ENCODE peak calls at places on chromosomes 16 and 17, in four cellular contexts. X is BJ, O is cardiac muscle cell, M is nephron progenitor cell. V is an unnamed sample.

GRCh38 chr16:17283022-17283421 is 187.7 kb downstream of the XYLT1 start:
- DNase-seq in X (no peak), O (no peak), M (no peak), V (no peak)

GRCh38 chr17:67528751-67529436 is 151.8 kb downstream of the PITPNC1 start:
- DNase-seq in O (peak), X (peak), M (peak), V (peak)

GRCh38 chr17:13476722-13477121 is 125.0 kb downstream of the HS3ST3A1 start:
- DNase-seq in M (no peak), X (no peak), O (no peak), V (no peak)

GRCh38 chr16:77761204-77761603 is 27.2 kb upstream of the VAT1L start:
- DNase-seq in X (no peak), M (no peak), O (peak), V (no peak)

GRCh38 chr16:74297296-74297665 is 667 bp downstream of the PSMD7 start:
- DNase-seq in O (peak), M (peak), X (no peak), V (no peak)

GRCh38 chr17:55770220-55770870 is 19.5 kb downstream of the PCTP start:
- DNase-seq in X (no peak), O (peak), M (peak), V (no peak)

GRCh38 chr17:51541215-51541614 is 280.9 kb downstream of the UTP18 start:
- DNase-seq in O (no peak), X (no peak), M (no peak), V (no peak)

GRCh38 chr16:81583893-81584705 is 139.5 kb downstream of the CMIP start:
- DNase-seq in O (no peak), X (no peak), M (no peak), V (no peak)

GRCh38 chr16:79209308-79209707 is 391.2 kb downstream of the MAF start:
- DNase-seq in X (no peak), O (no peak), M (no peak), V (no peak)

GRCh38 chr17:14228903-14229302 is 7.8 kb downstream of the CDRT15 start:
- DNase-seq in O (no peak), M (no peak), X (peak), V (no peak)

GRCh38 chr16:19884611-19885455 is at the start of gene GPRC5B:
- DNase-seq in M (peak), X (no peak), O (peak), V (peak)

GRCh38 chr17:42632949-42633444 is 23.5 kb downstream of the TUBG1 start:
- DNase-seq in M (no peak), O (no peak), X (no peak), V (no peak)

GRCh38 chr17:75688209-75688771 is 21.2 kb downstream of the SAP30BP start:
- DNase-seq in M (no peak), O (no peak), X (no peak), V (no peak)

GRCh38 chr17:74925242-74925641 is 1.2 kb downstream of the OTOP2 start:
- DNase-seq in M (no peak), X (no peak), O (no peak), V (no peak)

GRCh38 chr17:83084621-83085056 is 5.2 kb downstream of the METRNL start:
- DNase-seq in M (no peak), X (no peak), O (no peak), V (no peak)

GRCh38 chr17:81111066-81111465 is 54.2 kb upstream of the PVALEF start:
- DNase-seq in O (no peak), X (no peak), M (no peak), V (no peak)

GRCh38 chr16:83717814-83718213 is 90.0 kb upstream of the HSBP1 start:
- DNase-seq in X (peak), O (no peak), M (no peak), V (no peak)

GRCh38 chr17:79520134-79520892 is 90.5 kb downstream of the RBFOX3 start:
- DNase-seq in X (no peak), M (no peak), O (no peak), V (no peak)

GRCh38 chr16:22189473-22190168 is 16.5 kb upstream of the EEF2K start:
- DNase-seq in M (peak), X (no peak), O (peak), V (no peak)

GRCh38 chr17:17774009-17774881 is 62.5 kb downstream of the SREBF1 start:
- DNase-seq in X (no peak), O (no peak), M (no peak), V (no peak)

GRCh38 chr16:11676799-11677198 is 8.5 kb downstream of the SNN start:
- DNase-seq in O (no peak), X (no peak), M (no peak), V (no peak)

GRCh38 chr16:11675561-11676511 is 7.6 kb downstream of the SNN start:
- DNase-seq in O (no peak), M (no peak), X (no peak), V (no peak)

GRCh38 chr16:11677959-11678881 is 10.0 kb downstream of the SNN start:
- DNase-seq in M (no peak), X (no peak), O (no peak), V (no peak)

GRCh38 chr16:11679250-11679649 is 11.0 kb downstream of the SNN start:
- DNase-seq in M (no peak), X (no peak), O (no peak), V (no peak)

GRCh38 chr16:11677451-11677951 is 9.2 kb downstream of the SNN start:
- DNase-seq in M (no peak), X (no peak), O (peak), V (no peak)
- TF ChIP-seq CTCF in M (no peak), X (no peak), O (no peak), V (no peak)

DNA sequence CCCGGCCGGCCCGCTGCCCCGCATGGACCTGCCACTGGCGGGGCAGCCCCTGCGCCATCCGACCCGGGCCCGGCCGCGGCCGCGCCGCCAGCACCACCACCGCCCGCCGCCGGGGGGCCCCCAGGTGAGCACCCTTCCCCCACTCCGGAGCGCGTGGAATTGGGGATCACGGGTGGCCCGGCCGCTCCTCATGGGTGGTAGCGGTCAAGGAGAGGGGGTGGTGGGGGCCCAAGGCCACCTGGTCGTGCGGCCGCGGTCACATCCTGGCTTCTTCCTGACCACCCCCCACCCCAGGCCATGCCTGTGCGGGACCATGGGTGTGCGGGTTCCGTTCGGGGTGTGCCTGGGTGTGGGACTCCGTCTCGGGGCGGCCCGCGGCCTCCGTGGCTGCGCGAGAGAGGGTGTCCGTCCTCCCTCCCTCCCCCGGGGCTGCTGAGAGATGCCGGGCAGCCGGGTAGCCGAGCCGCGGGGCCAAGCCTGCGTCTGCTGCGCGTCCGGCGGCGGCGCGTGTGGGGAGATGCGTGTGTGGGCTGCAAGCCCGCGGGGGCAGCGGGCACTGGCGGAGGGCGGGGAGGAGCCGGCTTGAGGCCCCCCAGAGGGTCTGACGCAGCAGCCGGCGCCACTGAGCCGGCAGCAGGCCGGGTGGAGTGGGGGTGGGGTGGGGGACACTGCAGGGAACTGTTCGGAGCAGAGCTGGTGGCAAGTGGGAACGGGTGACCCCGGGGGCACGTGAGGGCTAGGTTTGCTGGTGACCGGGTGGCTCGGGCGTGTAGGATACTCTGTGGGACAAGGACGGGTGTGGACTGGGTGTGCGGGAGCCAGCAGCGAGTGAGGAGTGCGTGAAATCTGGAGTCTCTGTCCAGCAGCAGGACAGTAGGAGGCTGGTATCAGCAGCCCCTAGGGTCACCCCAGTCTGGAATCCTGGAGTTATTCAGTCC is 6.7 kb downstream of the ACD start:
- DNase-seq in M (peak), X (no peak), O (peak), V (no peak)
- TF ChIP-seq CTCF in M (peak), X (peak), O (peak), V (peak)

GRCh38 chr17:41476866-41477815 is 3.8 kb downstream of the KRT35 start:
- DNase-seq in O (no peak), M (no peak), X (no peak), V (no peak)

GRCh38 chr17:41481051-41481450 is at the start of gene KRT35:
- DNase-seq in M (no peak), X (no peak), O (no peak), V (no peak)

GRCh38 chr17:41480581-41480980 is 370 bp downstream of the KRT35 start:
- DNase-seq in O (no peak), X (no peak), M (no peak), V (no peak)

GRCh38 chr17:41478240-41478639 is 2.7 kb downstream of the KRT35 start:
- DNase-seq in X (no peak), M (no peak), O (no peak), V (no peak)

DNA sequence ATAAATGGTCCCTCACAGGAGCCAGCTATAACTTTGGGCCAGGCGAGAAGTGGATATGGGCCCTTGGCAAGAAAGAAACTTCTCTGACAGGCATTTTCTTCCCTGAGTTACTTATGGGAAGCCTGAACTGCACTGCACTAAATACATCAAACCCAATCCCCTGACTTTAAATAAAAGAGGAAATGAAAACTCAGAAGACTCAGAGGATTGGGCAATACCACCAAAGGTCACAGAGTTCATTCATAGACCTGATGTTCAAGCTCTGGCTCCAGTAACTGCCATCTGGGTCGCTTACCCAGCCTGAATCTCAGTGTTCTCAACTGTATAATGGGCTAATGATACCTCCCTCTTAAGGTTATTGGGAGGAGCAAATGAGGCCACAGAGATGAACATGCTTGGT is 815 bp downstream of the KRT35 start:
- DNase-seq in O (no peak), X (no peak), M (no peak), V (no peak)
- TF ChIP-seq CTCF in O (no peak), X (no peak), M (no peak), V (no peak)

GRCh38 chr16:30068750-30069574 is 3.4 kb downstream of the ALDOA start:
- DNase-seq in O (peak), M (no peak), X (no peak), V (no peak)
- TF ChIP-seq CTCF in O (peak), M (peak), X (peak), V (peak)

DNA sequence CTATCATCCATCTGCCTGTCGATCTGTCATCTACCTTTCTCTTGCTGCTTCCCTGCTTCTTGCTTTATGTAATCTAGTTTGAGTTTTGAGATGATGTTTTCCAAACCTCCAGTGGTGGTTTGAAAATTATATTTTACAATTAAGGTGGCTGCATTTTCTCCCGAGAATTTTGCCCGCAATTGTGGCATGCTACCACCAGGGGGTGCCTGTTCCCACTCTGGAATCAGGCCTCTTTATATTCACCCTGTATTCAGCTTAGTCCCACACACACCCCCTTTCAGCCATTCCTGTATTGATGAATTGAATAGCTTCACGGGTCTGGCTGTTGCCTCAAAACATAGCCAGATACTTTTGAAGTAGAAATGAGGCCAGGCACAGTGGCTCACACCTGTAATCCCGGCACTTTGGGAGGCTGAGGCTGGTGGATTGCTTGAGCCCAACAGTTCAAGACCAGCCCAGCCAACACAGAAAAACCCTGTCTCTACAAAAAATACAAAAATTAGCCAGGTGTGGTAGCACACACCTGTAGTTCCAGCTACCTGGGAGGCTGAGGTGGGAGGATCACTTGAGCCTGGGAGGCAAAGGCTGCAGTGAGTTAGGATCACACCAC is 3.2 kb downstream of the PRSS22 start:
- DNase-seq in X (no peak), M (no peak), O (no peak), V (no peak)
- TF ChIP-seq CTCF in X (peak), M (peak), O (peak), V (peak)

GRCh38 chr16:70579648-70580630 is 56.3 kb downstream of the SF3B3 start:
- DNase-seq in O (no peak), X (no peak), M (no peak), V (no peak)

GRCh38 chr16:70578035-70578434 is 54.4 kb downstream of the SF3B3 start:
- DNase-seq in O (no peak), X (no peak), M (no peak), V (no peak)

GRCh38 chr16:70579248-70579647 is 55.6 kb downstream of the SF3B3 start:
- DNase-seq in O (no peak), X (no peak), M (no peak), V (no peak)

GRCh38 chr16:70586731-70587130 is 59.6 kb upstream of the IL34 start:
- DNase-seq in X (no peak), O (no peak), M (no peak), V (no peak)

GRCh38 chr16:70582280-70582978 is 58.8 kb downstream of the SF3B3 start:
- DNase-seq in X (no peak), O (no peak), M (no peak), V (no peak)
- TF ChIP-seq CTCF in X (peak), O (peak), M (no peak), V (peak)

DNA sequence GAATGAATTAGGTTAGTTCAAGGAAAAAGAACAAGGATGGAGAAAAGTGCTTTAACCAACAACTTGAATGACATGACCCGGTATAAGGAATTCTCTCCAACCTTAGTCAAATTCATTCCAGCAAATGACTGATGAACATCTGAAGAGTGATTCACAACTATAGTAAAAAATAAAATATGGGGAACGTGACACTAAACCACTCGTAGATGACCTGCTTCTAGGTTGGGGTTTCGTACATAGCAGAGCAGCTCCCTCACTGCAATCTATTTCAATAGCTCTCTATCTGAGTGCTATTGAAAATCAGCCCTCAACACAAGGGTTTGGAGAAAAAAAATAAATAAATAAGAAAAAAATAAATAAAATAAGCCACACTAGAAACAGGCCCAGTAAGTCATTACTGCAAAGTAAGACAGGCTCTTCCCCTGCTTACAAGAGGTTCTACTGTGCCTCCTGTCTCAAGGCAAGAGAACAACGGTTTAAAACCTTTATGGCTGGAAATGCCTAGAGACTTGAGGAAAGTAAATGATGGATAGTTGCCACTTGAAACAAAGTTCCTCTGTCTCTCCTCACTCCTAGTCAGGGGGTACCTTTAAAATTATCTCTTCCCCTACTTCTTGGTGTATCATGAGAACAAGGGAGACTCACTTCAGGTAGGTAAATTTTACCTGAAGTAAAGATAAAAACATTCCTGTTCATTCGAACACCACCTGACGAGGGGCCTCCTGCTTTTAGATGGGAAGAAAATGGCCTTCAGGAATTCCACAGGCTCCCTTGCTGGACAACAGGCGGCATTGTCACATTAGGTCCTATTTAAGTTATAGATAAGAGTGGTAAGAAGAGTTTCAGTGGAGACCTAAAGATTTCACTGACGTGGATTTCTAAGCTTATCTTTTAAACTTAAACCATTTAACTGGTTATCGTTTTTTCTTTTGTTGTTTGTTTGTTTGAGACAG is 20.5 kb downstream of the COG7 start:
- DNase-seq in X (no peak), O (no peak), M (no peak), V (no peak)
- TF ChIP-seq CTCF in X (peak), O (no peak), M (no peak), V (no peak)

GRCh38 chr16:49183911-49184310 is 97.7 kb downstream of the CBLN1 start:
- DNase-seq in O (peak), M (peak), X (no peak), V (no peak)
- TF ChIP-seq CTCF in O (no peak), M (peak), X (peak), V (peak)

V was measured in type B pancreatic cell.